ENCODE peak calls at places on chromosomes 5 and 9, in ten cellular contexts. N is mucosa of descending colon, A is glutamatergic neuron, H is fibroblast of the aortic adventitia, M is heart right ventricle, V is ovary, Z is upper lobe of right lung, I is GM13976, R is breast epithelium, S is left ventricle myocardium inferior. P is an unnamed sample.

GRCh38 chr5:15183520-15183919 is 311.9 kb upstream of the ANKH start:
- DNase-seq in I (no peak), A (no peak), Z (no peak), H (peak), S (no peak), M (no peak), N (no peak), V (no peak), R (no peak), P (peak)

GRCh38 chr9:128887914-128888350 is 6.0 kb downstream of the LRRC8A start:
- DNase-seq in V (no peak), I (no peak), Z (no peak), N (no peak), A (no peak), R (peak), M (no peak), S (no peak), H (peak), P (peak)

GRCh38 chr5:65721050-65721774 is 697 bp downstream of the SGTB start:
- DNase-seq in M (peak), I (peak), H (peak), S (peak), A (peak), V (peak), N (peak), R (no peak), Z (peak), P (peak)

GRCh38 chr9:70395652-70396051 is 18.8 kb downstream of the KLF9 start:
- DNase-seq in R (no peak), A (no peak), H (no peak), M (no peak), N (no peak), Z (no peak), S (no peak), V (no peak), I (no peak), P (no peak)

GRCh38 chr5:87780831-87781760 is 368.4 kb upstream of the CCNH start:
- DNase-seq in H (peak), S (peak), V (peak), A (peak), M (peak), Z (peak), I (peak), N (peak), R (peak), P (peak)

GRCh38 chr9:114289106-114289505 is 33.8 kb upstream of the ORM1 start:
- DNase-seq in H (no peak), A (peak), Z (peak), M (no peak), S (peak), N (no peak), V (peak), R (no peak), I (no peak), P (no peak)

GRCh38 chr9:134575817-134576176 is 65.8 kb upstream of the COL5A1 start:
- DNase-seq in H (no peak), M (no peak), I (no peak), R (peak), N (no peak), V (no peak), A (no peak), S (no peak), Z (peak), P (no peak)

GRCh38 chr5:77272206-77272605 is 61.7 kb downstream of the PDE8B start:
- DNase-seq in R (no peak), A (no peak), M (no peak), N (no peak), I (no peak), S (no peak), H (no peak), Z (no peak), V (no peak), P (no peak)

GRCh38 chr5:96709152-96709821 is 47.1 kb downstream of the CAST start:
- DNase-seq in H (peak), V (no peak), M (no peak), A (no peak), R (no peak), Z (no peak), S (no peak), I (no peak), N (no peak), P (peak)

GRCh38 chr5:157354825-157355224 is 88.9 kb downstream of the CYFIP2 start:
- DNase-seq in Z (no peak), R (no peak), H (no peak), A (no peak), N (no peak), V (no peak), M (no peak), S (no peak), I (no peak), P (no peak)

GRCh38 chr9:133822439-133823065 is 84.4 kb upstream of the SARDH start:
- DNase-seq in V (no peak), S (no peak), R (no peak), I (peak), N (no peak), A (no peak), M (no peak), Z (no peak), H (no peak), P (no peak)

GRCh38 chr5:73826761-73827450 is 200.9 kb downstream of the ARHGEF28 start:
- DNase-seq in I (no peak), Z (no peak), V (peak), N (no peak), A (no peak), S (no peak), H (peak), M (no peak), R (peak), P (peak)

GRCh38 chr5:59790399-59791130 is 103.0 kb downstream of the PDE4D start:
- DNase-seq in A (no peak), S (no peak), V (no peak), M (no peak), H (peak), Z (no peak), R (no peak), I (peak), N (no peak), P (peak)

GRCh38 chr5:155021858-155022257 is 8.3 kb downstream of the KIF4B start:
- DNase-seq in Z (no peak), R (no peak), S (no peak), I (no peak), M (no peak), N (no peak), A (no peak), V (no peak), H (no peak), P (no peak)

GRCh38 chr5:116518423-116518822 is 56.2 kb downstream of the SEMA6A start:
- DNase-seq in A (no peak), V (no peak), R (no peak), M (no peak), N (peak), Z (no peak), S (no peak), I (no peak), H (no peak), P (no peak)

GRCh38 chr5:169934990-169935389 is 45.3 kb downstream of the INSYN2B start:
- DNase-seq in R (no peak), M (no peak), V (no peak), Z (no peak), S (no peak), H (no peak), I (no peak), N (no peak), A (no peak), P (peak)

GRCh38 chr5:14202462-14202861 is 59.3 kb downstream of the TRIO start:
- DNase-seq in Z (no peak), N (no peak), I (no peak), H (no peak), S (no peak), R (no peak), V (no peak), M (no peak), A (no peak), P (peak)

GRCh38 chr9:5569891-5570290 is 59.0 kb upstream of the RIC1 start:
- DNase-seq in Z (no peak), I (no peak), S (no peak), V (no peak), M (no peak), N (no peak), H (no peak), R (no peak), A (no peak), P (no peak)

GRCh38 chr9:111527347-111527746 is 2.4 kb downstream of the ZNF483 start:
- DNase-seq in R (no peak), V (no peak), I (no peak), M (no peak), S (no peak), H (no peak), N (no peak), A (no peak), Z (no peak), P (no peak)

GRCh38 chr9:69223605-69224004 is 49.5 kb downstream of the TJP2 start:
- DNase-seq in I (peak), H (peak), Z (no peak), S (no peak), A (peak), R (no peak), V (no peak), M (peak), N (peak), P (peak)

GRCh38 chr5:92353107-92354030 is 970.3 kb upstream of the ARRDC3 start:
- DNase-seq in Z (no peak), V (no peak), I (no peak), R (no peak), S (no peak), N (no peak), A (no peak), M (no peak), H (peak), P (peak)

GRCh38 chr5:10123254-10123989 is 126.3 kb downstream of the ATPSCKMT start:
- DNase-seq in N (no peak), I (no peak), V (no peak), H (no peak), Z (no peak), S (no peak), A (no peak), M (no peak), R (no peak), P (no peak)

GRCh38 chr9:113352006-113352405 is 2.7 kb downstream of the BSPRY start:
- DNase-seq in R (no peak), N (no peak), H (no peak), V (no peak), M (no peak), I (no peak), Z (no peak), S (no peak), A (no peak), P (no peak)

GRCh38 chr5:32725994-32726659 is 15.0 kb downstream of the NPR3 start:
- DNase-seq in R (no peak), H (no peak), V (no peak), Z (no peak), N (no peak), S (no peak), I (no peak), M (no peak), A (no peak), P (no peak)

GRCh38 chr9:38371495-38371894 is 21.0 kb upstream of the ALDH1B1 start:
- DNase-seq in A (no peak), N (peak), V (no peak), R (peak), Z (no peak), H (peak), M (no peak), S (no peak), I (peak), P (peak)

GRCh38 chr9:78676623-78677022 is 379.7 kb downstream of the PSAT1 start:
- DNase-seq in S (no peak), A (no peak), V (no peak), R (no peak), N (no peak), H (peak), Z (no peak), M (no peak), I (no peak), P (no peak)

GRCh38 chr5:132410451-132411381 is 41.2 kb downstream of the SLC22A5 start:
- DNase-seq in R (peak), I (peak), Z (peak), V (peak), M (peak), S (peak), A (peak), N (peak), H (peak), P (peak)

GRCh38 chr5:133753856-133754255 is 141.5 kb upstream of the FSTL4 start:
- DNase-seq in H (no peak), S (no peak), A (no peak), M (no peak), V (no peak), I (no peak), R (no peak), N (no peak), Z (no peak), P (no peak)

GRCh38 chr9:5773324-5773999 is 59.5 kb downstream of the ERMP1 start:
- DNase-seq in I (no peak), N (no peak), Z (no peak), M (no peak), V (no peak), S (no peak), R (no peak), H (no peak), A (no peak), P (no peak)

GRCh38 chr5:10310073-10310779 is 2.5 kb upstream of the CMBL start:
- DNase-seq in Z (no peak), I (no peak), A (no peak), R (no peak), V (peak), M (no peak), S (no peak), N (peak), H (no peak), P (peak)

GRCh38 chr9:72480931-72481330 is 40.5 kb upstream of the TMC1 start:
- DNase-seq in M (no peak), H (peak), R (no peak), V (no peak), I (no peak), Z (no peak), S (no peak), N (no peak), A (no peak), P (peak)

GRCh38 chr9:121985792-121986494 is 107.2 kb downstream of the TTLL11 start:
- DNase-seq in S (peak), A (no peak), V (no peak), N (no peak), H (peak), Z (no peak), M (peak), R (no peak), I (no peak), P (no peak)

GRCh38 chr9:70081120-70081495 is 37.5 kb downstream of the MAMDC2 start:
- DNase-seq in A (no peak), R (no peak), H (peak), S (no peak), I (no peak), N (no peak), Z (no peak), M (peak), V (no peak), P (no peak)

GRCh38 chr5:561408-561807 is 37.2 kb upstream of the SLC9A3 start:
- DNase-seq in N (no peak), V (no peak), A (no peak), Z (no peak), S (no peak), I (no peak), R (no peak), H (no peak), M (no peak), P (no peak)

GRCh38 chr5:150615141-150615699 is 25.2 kb upstream of the SYNPO start:
- DNase-seq in V (peak), S (peak), N (no peak), H (peak), A (peak), M (peak), I (no peak), R (peak), Z (no peak), P (peak)

GRCh38 chr5:1141827-1142226 is 30.0 kb upstream of the SLC12A7 start:
- DNase-seq in R (no peak), S (no peak), I (no peak), H (no peak), N (no peak), M (no peak), Z (no peak), V (no peak), A (peak), P (no peak)

GRCh38 chr5:176365663-176366574 is 632 bp downstream of the ARL10 start:
- DNase-seq in H (peak), A (peak), I (peak), M (peak), R (no peak), N (peak), Z (peak), V (peak), S (peak), P (peak)

GRCh38 chr5:167582263-167582662 is 709.2 kb upstream of the WWC1 start:
- DNase-seq in S (no peak), I (no peak), R (no peak), M (no peak), A (no peak), Z (no peak), N (no peak), H (peak), V (no peak), P (peak)

GRCh38 chr5:177403194-177403825 is 2.8 kb upstream of the PFN3 start:
- DNase-seq in M (no peak), V (no peak), S (no peak), R (no peak), N (peak), Z (no peak), I (peak), H (no peak), A (peak), P (no peak)

GRCh38 chr5:177402271-177403043 is 2.0 kb upstream of the PFN3 start:
- DNase-seq in Z (peak), R (peak), M (no peak), V (peak), S (peak), H (peak), A (peak), N (peak), I (peak), P (peak)

GRCh38 chr5:177405312-177405711 is 4.1 kb downstream of the F12 start:
- DNase-seq in V (no peak), R (no peak), H (no peak), M (no peak), S (no peak), Z (no peak), A (no peak), N (no peak), I (peak), P (no peak)

GRCh38 chr5:177404641-177405134 is 4.2 kb upstream of the PFN3 start:
- DNase-seq in A (no peak), H (no peak), S (no peak), I (no peak), Z (no peak), R (no peak), M (no peak), V (no peak), N (peak), P (no peak)

DNA sequence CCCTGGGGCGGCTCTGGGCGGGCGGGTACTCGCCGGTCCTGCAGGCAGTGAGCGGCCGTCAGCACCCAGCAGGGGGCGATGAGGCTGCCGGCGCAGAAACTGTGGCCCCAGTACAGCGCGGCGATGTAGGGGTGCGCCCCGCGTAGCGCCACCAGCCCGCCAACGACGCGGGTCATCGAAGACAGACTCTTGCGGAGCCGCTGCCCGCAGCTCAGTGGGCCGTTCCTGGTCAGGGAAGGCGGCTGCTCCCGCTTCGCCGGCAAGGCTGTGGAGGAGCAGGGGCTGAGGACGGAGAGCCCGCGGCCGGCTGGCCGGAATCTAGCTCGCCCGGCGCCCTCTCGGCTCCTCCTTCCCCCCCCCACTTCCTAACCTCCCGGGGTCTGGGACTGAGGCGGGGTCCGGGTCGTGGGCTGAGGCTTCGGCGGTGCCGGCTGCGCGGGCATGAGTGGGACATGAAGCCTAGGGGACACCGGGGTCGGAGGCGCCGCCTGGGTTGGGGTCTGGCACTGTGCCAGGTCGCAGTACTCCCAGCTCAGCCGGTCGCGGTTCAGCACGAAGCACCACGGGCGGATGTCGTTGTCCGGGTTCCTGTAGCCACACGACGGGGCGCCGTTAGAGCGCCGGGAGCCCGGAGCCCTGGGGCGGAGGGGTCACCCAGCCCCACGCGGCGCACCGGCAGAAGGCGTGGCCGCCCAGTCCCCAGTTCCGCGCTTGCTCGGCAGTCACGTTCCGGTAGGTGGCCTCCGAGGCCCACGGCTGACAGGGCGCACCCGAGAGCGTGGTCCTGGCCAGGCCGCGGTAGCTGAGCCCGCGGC is 3.6 kb upstream of the PFN3 start:
- DNase-seq in S (peak), N (peak), H (peak), I (peak), M (peak), Z (peak), A (peak), V (peak), R (peak), P (peak)
- TF ChIP-seq CTCF in S (peak), N (peak), H (peak), I (peak), M (peak), Z (peak), A (peak), V (peak), R (peak), P (peak)

GRCh38 chr5:163269624-163270023 is 167.8 kb upstream of the CCNG1 start:
- DNase-seq in A (no peak), S (no peak), H (peak), M (no peak), V (no peak), Z (no peak), R (no peak), I (no peak), N (no peak), P (peak)
- TF ChIP-seq CTCF in A (no peak), S (no peak), H (no peak), M (no peak), V (no peak), Z (no peak), R (no peak), I (no peak), N (no peak), P (no peak)

GRCh38 chr9:92728831-92729734 is 35.5 kb downstream of the BICD2 start:
- DNase-seq in I (peak), N (peak), H (no peak), A (peak), Z (peak), R (no peak), M (no peak), S (no peak), V (no peak), P (peak)
- TF ChIP-seq CTCF in I (no peak), N (no peak), H (peak), A (peak), Z (peak), R (no peak), M (peak), S (peak), V (no peak), P (peak)

DNA sequence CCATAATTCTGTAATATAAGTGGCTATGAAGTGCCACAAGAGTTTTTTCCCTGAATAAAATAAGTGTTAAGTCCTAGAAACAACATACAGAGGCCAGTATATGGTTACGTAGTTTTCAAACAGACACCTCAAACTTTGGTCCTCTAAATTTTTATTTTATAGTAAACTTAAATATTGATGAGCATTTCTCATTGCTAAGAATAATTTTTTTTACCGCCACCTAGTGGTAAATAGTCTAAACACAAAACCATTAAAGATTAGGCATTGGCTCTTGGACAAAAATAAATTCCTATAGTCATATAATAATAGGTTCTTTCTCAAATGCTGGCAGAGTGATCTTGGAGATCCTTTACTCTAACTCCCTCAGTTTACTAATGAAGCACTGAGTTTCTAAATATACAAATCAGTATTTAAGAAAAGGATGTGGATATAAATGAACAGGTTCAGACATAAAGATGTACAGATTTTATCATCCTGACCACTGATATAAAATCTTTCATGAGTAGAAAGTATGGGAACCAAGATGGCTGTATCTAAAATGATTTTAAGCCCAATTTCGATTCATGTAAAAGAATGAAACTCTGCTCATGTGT is 136.2 kb downstream of the FANCC start:
- DNase-seq in Z (no peak), H (peak), I (peak), A (no peak), R (no peak), S (no peak), N (no peak), V (no peak), M (no peak), P (peak)
- TF ChIP-seq CTCF in Z (peak), H (peak), I (peak), A (peak), R (no peak), S (peak), N (peak), V (no peak), M (peak), P (peak)

DNA sequence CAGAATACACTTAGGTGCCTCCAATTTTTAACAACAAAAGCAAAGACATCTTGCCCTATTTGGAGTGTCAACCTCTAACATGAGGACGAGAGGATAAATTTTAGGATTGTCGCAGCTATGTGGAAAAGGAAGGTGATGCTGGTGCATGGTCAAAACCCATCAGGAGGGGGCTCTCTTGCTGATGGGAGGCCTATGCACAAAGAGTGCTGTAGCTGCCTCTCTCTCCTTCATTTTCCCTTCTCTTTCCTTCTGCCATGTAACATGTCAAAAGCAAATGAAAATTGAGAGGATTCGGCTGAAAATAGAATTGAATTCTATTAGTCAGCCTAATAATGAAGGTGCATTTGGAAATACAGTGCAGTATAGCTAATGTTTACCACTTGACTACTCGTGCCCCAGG is 578.7 kb upstream of the ZNF462 start:
- DNase-seq in M (no peak), S (no peak), R (no peak), N (no peak), V (no peak), A (peak), I (no peak), H (no peak), Z (no peak), P (no peak)
- TF ChIP-seq CTCF in M (peak), S (peak), R (no peak), N (no peak), V (no peak), A (peak), I (no peak), H (no peak), Z (no peak), P (no peak)